ENCODE peak calls at places on chromosomes 12 and 14, in ten cellular contexts. B is A549, W is foreskin fibroblast, S is AG10803, C is body of pancreas, A is thoracic aorta, L is upper lobe of right lung, V is right lobe of liver, P is mesendoderm, J is endothelial cell of umbilical vein. R is an unnamed sample.

GRCh38 chr12:108046135-108046534 is 83.0 kb upstream of the WSCD2 start:
- DNase-seq in A (no peak), B (no peak), W (no peak), J (no peak), L (no peak), S (no peak), P (peak), C (no peak), V (no peak), R (no peak)

GRCh38 chr12:114403690-114404450 is 2.1 kb downstream of the TBX5 start:
- DNase-seq in W (peak), A (no peak), J (no peak), L (no peak), V (no peak), C (no peak), B (no peak), S (no peak), P (peak), R (no peak)

GRCh38 chr12:122944588-122944987 is 21.7 kb downstream of the ABCB9 start:
- DNase-seq in V (no peak), J (no peak), P (no peak), W (peak), C (peak), L (no peak), B (peak), S (peak), A (no peak), R (no peak)

GRCh38 chr14:101008631-101009336 is 105.3 kb upstream of the RTL1 start:
- DNase-seq in V (no peak), J (no peak), B (no peak), C (no peak), L (peak), S (peak), A (no peak), W (peak), P (no peak), R (no peak)

GRCh38 chr14:57729208-57730187 is 136.4 kb downstream of the SLC35F4 start:
- DNase-seq in A (no peak), S (no peak), J (no peak), L (no peak), P (no peak), W (no peak), B (no peak), V (no peak), C (no peak), R (no peak)

GRCh38 chr12:25655702-25656101 is 102.6 kb upstream of the LMNTD1 start:
- DNase-seq in V (no peak), B (no peak), A (no peak), P (no peak), S (no peak), J (no peak), C (no peak), W (no peak), L (no peak), R (no peak)

GRCh38 chr12:93002278-93003054 is 73.4 kb upstream of the EEA1 start:
- DNase-seq in V (no peak), S (peak), L (no peak), J (peak), A (no peak), P (no peak), B (no peak), C (peak), W (peak), R (peak)

GRCh38 chr14:78341827-78342389 is 171.7 kb downstream of the NRXN3 start:
- DNase-seq in V (no peak), C (no peak), S (no peak), B (no peak), J (no peak), P (no peak), W (no peak), L (no peak), A (no peak), R (no peak)

GRCh38 chr12:50052544-50052943 is 4.9 kb upstream of the ASIC1 start:
- DNase-seq in B (no peak), P (no peak), L (no peak), C (no peak), S (no peak), W (no peak), V (no peak), A (no peak), J (no peak), R (no peak)

GRCh38 chr12:89789862-89790261 is 81.2 kb upstream of the ATP2B1 start:
- DNase-seq in A (no peak), P (no peak), J (no peak), W (peak), C (peak), L (no peak), B (no peak), S (peak), V (no peak), R (no peak)

GRCh38 chr12:79086546-79086945 is 222.0 kb downstream of the SYT1 start:
- DNase-seq in J (no peak), L (no peak), A (no peak), B (no peak), W (peak), V (no peak), P (no peak), S (no peak), C (no peak), R (no peak)

GRCh38 chr12:113907446-113908180 is 58.5 kb downstream of the RBM19 start:
- DNase-seq in P (no peak), L (no peak), A (no peak), S (no peak), W (no peak), B (no peak), C (no peak), J (no peak), V (no peak), R (no peak)

GRCh38 chr12:16187684-16188083 is 89.8 kb downstream of the SLC15A5 start:
- DNase-seq in A (no peak), B (no peak), V (no peak), J (no peak), L (no peak), P (no peak), S (no peak), C (no peak), W (no peak), R (no peak)

DNA sequence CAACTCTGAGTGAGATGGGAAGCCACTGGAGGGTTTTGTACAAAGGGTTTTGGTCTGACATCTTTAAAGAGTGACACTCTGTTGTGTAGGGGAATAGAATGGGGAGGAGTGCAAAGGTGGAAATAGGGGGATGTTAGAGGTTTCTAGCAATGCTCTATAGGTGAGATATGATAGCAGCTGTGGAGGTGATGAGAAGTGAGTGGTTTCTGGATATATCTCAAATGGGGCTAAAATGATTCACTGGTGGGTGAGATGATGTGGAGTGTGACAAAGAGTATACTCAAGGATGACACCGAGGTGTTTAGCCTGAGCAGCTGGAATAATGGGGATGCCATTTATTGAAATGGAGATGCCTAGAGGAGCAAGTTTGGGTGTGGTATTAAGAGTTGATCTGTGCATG is 426.4 kb downstream of the PCNX1 start:
- DNase-seq in B (no peak), C (no peak), P (no peak), L (no peak), S (no peak), J (no peak), V (no peak), W (no peak), A (no peak), R (no peak)
- H3K4me3 ChIP-seq in B (no peak), C (no peak), P (no peak), L (no peak), S (no peak), J (no peak), V (no peak), W (no peak), A (no peak), R (no peak)

GRCh38 chr12:46385439-46385838 is 12.9 kb upstream of the SLC38A2 start:
- DNase-seq in A (no peak), S (no peak), V (peak), B (peak), C (no peak), P (peak), L (no peak), W (no peak), J (peak), R (no peak)
- H3K4me3 ChIP-seq in A (no peak), S (no peak), V (no peak), B (no peak), C (no peak), P (no peak), L (no peak), W (no peak), J (no peak), R (no peak)

GRCh38 chr12:8916154-8916553 is 1.8 kb downstream of the PHC1 start:
- DNase-seq in C (no peak), W (no peak), A (no peak), S (no peak), V (no peak), J (no peak), B (no peak), L (no peak), P (no peak), R (no peak)
- H3K4me3 ChIP-seq in C (no peak), W (peak), A (no peak), S (no peak), V (no peak), J (no peak), B (no peak), L (no peak), P (no peak), R (peak)

DNA sequence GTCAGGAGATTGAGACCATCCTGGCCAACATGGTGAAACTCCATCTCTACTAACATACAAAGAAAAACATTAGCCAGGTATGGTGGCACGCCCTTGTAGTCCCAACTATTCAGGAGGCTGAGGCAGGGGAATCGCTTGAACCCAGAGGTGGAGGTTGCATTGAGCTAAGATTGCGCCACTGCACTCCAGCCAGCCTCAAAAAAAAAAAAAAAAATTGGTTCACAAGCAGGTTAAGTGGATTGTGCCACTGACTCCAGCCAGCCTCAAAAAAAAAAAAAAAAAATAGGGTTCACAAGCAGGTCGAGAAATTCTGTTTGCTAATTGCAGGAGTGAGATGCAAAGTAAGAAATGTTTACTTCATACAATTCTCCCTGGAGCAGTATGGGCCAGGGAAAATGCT is 6.1 kb downstream of the EDDM3B start:
- DNase-seq in P (no peak), C (no peak), A (no peak), V (no peak), W (no peak), L (no peak), J (no peak), S (no peak), B (no peak), R (no peak)
- H3K4me3 ChIP-seq in P (no peak), C (no peak), A (no peak), V (no peak), W (no peak), L (no peak), J (no peak), S (no peak), B (no peak), R (no peak)

GRCh38 chr14:45085004-45085403 is 1.1 kb downstream of the PRPF39 start:
- DNase-seq in S (peak), C (no peak), B (no peak), V (no peak), J (peak), P (no peak), A (no peak), L (no peak), W (peak), R (no peak)
- H3K4me3 ChIP-seq in S (peak), C (peak), B (peak), V (peak), J (peak), P (peak), A (peak), L (peak), W (peak), R (peak)

DNA sequence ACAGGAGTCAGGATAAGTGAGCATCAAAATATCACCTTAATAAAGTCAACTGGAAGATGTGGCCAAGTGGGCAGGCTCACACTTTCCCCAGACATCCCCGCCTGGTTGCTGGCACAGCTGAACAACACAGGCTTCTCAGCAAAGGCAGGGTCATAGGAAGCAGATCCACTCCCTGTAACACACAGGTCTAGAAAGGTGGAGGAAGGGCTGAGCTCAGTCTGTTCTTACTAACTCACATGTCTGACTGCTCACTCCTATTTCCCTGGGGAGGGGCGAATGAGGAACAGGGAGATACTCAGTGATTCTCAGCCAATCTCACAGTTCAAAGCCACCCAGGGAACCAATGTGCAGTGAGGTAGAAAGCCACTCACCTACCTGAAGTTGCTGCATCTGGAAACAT is 45.0 kb upstream of the AMN1 start:
- DNase-seq in A (no peak), B (peak), W (no peak), S (no peak), C (peak), V (no peak), L (no peak), J (no peak), P (no peak), R (no peak)
- H3K4me3 ChIP-seq in A (no peak), B (no peak), W (no peak), S (no peak), C (no peak), V (no peak), L (no peak), J (no peak), P (no peak), R (no peak)

GRCh38 chr14:94621358-94622134 is 9.4 kb downstream of the SERPINA3 start:
- DNase-seq in J (no peak), B (no peak), C (no peak), A (no peak), L (peak), W (no peak), V (no peak), P (no peak), S (no peak), R (no peak)
- H3K4me3 ChIP-seq in J (no peak), B (no peak), C (no peak), A (no peak), L (no peak), W (no peak), V (no peak), P (no peak), S (no peak), R (no peak)

DNA sequence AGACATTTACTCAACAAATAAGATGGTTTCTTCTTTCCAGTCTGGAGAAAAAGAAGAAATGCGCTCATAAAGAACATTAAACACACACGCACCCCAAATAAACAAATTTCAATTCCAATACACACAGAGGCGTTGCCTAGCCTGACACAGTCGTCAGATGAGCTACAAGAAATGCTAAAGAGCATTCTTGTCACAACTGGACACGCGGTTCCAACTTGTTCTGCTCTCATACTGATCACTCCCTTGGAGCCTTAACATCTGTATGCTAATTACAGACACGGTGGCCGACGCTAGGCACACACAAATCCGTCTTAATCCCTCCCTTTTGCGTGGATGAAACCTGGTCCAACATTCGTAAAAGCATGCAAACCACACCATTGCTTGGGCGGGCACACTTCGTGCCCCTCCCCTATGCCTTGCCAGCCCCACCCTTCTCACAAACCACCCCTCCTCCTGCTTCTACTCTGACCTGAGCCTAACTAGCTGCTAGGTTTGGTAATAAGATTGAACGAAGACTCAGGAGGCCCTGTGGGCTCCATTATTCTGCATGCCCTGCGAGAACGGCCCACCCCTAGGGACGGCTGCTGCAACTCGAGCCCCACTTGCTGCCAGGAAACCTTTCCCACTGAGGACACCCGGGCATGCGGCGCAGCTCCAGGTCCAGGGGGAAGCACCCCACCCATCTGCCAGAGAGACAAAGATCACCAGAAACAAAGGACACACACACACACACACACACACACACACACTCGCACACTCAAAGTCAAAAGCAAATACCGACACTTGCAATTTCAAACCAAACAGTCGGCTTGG is 1.2 kb downstream of the KCNK10 start:
- DNase-seq in A (no peak), P (peak), L (no peak), B (no peak), V (no peak), W (no peak), J (no peak), S (no peak), C (no peak), R (no peak)
- H3K4me3 ChIP-seq in A (no peak), P (no peak), L (no peak), B (no peak), V (no peak), W (no peak), J (no peak), S (no peak), C (no peak), R (no peak)

GRCh38 chr14:89365071-89365801 is 51.8 kb downstream of the FOXN3 start:
- DNase-seq in B (no peak), L (no peak), V (no peak), A (no peak), W (no peak), P (no peak), S (no peak), C (peak), J (no peak), R (no peak)
- H3K4me3 ChIP-seq in B (no peak), L (no peak), V (no peak), A (peak), W (no peak), P (no peak), S (no peak), C (no peak), J (no peak), R (no peak)

GRCh38 chr12:54196396-54196795 is 7.6 kb upstream of the SMUG1 start:
- DNase-seq in S (no peak), P (no peak), A (no peak), W (no peak), L (no peak), J (no peak), V (no peak), C (no peak), B (no peak), R (no peak)
- H3K4me3 ChIP-seq in S (no peak), P (no peak), A (no peak), W (no peak), L (no peak), J (no peak), V (no peak), C (no peak), B (no peak), R (no peak)

R was measured in astrocyte of the cerebellum.